ENCODE peak calls at places on chromosomes 1 and 21, in six cellular contexts. One of them, this sample, is unnamed.

GRCh38 chr1:51558375-51558924 is 39.4 kb upstream of the EPS15 start:
- DNase-seq in H1: no peak
- DNase-seq in K562: no peak
- DNase-seq in HepG2: no peak
- DNase-seq in HCT116: no peak
- DNase-seq in GM12878: no peak
- DNase-seq in this sample: no peak

GRCh38 chr1:193794239-193794638 is 607.8 kb upstream of the B3GALT2 start:
- DNase-seq in H1: no peak
- DNase-seq in HepG2: no peak
- DNase-seq in K562: no peak
- DNase-seq in GM12878: no peak
- DNase-seq in HCT116: no peak
- DNase-seq in this sample: no peak

GRCh38 chr1:239814306-239814881 is 277.3 kb upstream of the FMN2 start:
- DNase-seq in K562: no peak
- DNase-seq in GM12878: no peak
- DNase-seq in HCT116: no peak
- DNase-seq in HepG2: peak; percentile 2
- DNase-seq in H1: no peak
- DNase-seq in this sample: peak; percentile 77

GRCh38 chr1:81144240-81144639 is 656.5 kb upstream of the ADGRL2 start:
- DNase-seq in HepG2: no peak
- DNase-seq in GM12878: no peak
- DNase-seq in HCT116: no peak
- DNase-seq in K562: no peak
- DNase-seq in H1: no peak
- DNase-seq in this sample: peak; percentile 13

GRCh38 chr1:234570741-234571140 is 39.2 kb downstream of the IRF2BP2 start:
- DNase-seq in HepG2: no peak
- DNase-seq in GM12878: no peak
- DNase-seq in K562: no peak
- DNase-seq in HCT116: no peak
- DNase-seq in H1: no peak
- DNase-seq in this sample: no peak

GRCh38 chr1:7568053-7568452 is 203.0 kb upstream of the VAMP3 start:
- DNase-seq in K562: no peak
- DNase-seq in HepG2: no peak
- DNase-seq in HCT116: no peak
- DNase-seq in GM12878: no peak
- DNase-seq in H1: no peak
- DNase-seq in this sample: no peak

GRCh38 chr1:112935474-112936289 is 20.3 kb downstream of the SLC16A1 start:
- DNase-seq in H1: no peak
- DNase-seq in K562: no peak
- DNase-seq in HepG2: no peak
- DNase-seq in GM12878: no peak
- DNase-seq in HCT116: peak; percentile 26
- DNase-seq in this sample: no peak

GRCh38 chr21:40155563-40155962 is 288.3 kb downstream of the PCP4 start:
- DNase-seq in HepG2: no peak
- DNase-seq in GM12878: no peak
- DNase-seq in H1: no peak
- DNase-seq in HCT116: no peak
- DNase-seq in K562: no peak
- DNase-seq in this sample: no peak

GRCh38 chr1:63663301-63663700 is 70.1 kb downstream of the PGM1 start:
- DNase-seq in HepG2: no peak
- DNase-seq in HCT116: peak; percentile 19
- DNase-seq in H1: no peak
- DNase-seq in K562: no peak
- DNase-seq in GM12878: no peak
- DNase-seq in this sample: no peak

GRCh38 chr1:63635681-63636080 is 42.5 kb downstream of the PGM1 start:
- DNase-seq in HCT116: no peak
- DNase-seq in GM12878: no peak
- DNase-seq in HepG2: no peak
- DNase-seq in K562: no peak
- DNase-seq in H1: no peak
- DNase-seq in this sample: no peak

GRCh38 chr1:183987593-183988318 is 49.8 kb downstream of the COLGALT2 start:
- DNase-seq in HepG2: no peak
- DNase-seq in HCT116: no peak
- DNase-seq in GM12878: no peak
- DNase-seq in K562: no peak
- DNase-seq in H1: no peak
- DNase-seq in this sample: no peak

GRCh38 chr1:223244366-223245103 is 101.5 kb upstream of the TLR5 start:
- DNase-seq in HepG2: no peak
- DNase-seq in K562: peak; percentile 34
- DNase-seq in H1: peak; percentile 24
- DNase-seq in HCT116: no peak
- DNase-seq in GM12878: peak; percentile 30
- DNase-seq in this sample: no peak

GRCh38 chr1:87084247-87084836 is 169.9 kb downstream of the HS2ST1 start:
- DNase-seq in H1: no peak
- DNase-seq in GM12878: no peak
- DNase-seq in HCT116: peak; percentile 6
- DNase-seq in HepG2: peak; percentile 4
- DNase-seq in K562: no peak
- DNase-seq in this sample: no peak

DNA sequence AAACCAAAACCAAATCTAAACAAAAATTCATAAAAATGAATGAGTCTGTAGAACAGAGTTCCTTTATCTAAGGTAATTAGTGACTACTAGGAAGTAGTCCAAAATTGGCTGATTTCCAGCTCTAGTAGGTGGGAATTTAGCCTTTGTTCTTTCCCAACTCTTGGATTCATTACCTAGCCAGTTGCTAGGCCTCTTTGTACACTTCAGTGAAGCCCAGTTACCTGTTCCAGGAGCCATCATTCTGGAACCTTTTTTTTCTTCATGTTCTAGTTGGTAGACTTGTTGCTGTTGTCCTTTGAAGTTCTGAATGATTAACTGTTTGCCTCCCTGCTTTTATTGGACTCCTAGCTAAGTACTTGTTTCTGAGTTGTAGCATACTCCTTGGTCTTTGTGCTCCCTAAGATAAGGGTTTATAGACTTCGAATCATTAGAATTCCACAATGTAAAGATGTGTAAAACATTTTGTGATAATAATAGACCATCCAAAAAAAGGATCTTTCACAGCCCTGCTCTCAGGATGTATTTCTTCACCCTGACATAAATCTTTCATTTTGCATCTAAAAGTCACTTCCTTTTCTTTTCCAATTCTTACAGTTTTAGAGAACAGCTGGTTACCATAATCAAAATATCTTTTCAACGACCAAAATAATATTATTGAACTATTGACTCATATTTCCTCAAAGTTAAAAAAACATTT is 9.8 kb downstream of the PLA2G4A start:
- DNase-seq in H1: no peak
- DNase-seq in HepG2: no peak
- DNase-seq in K562: no peak
- DNase-seq in GM12878: no peak
- DNase-seq in HCT116: peak; percentile 3
- DNase-seq in this sample: no peak
- TF ChIP-seq ZNF274 in H1: no peak
- TF ChIP-seq ZNF274 in HepG2: no peak
- TF ChIP-seq ZNF274 in K562: no peak
- TF ChIP-seq ZNF274 in GM12878: no peak
- TF ChIP-seq ZNF274 in HCT116: no peak
- TF ChIP-seq ZNF274 in this sample: no peak

GRCh38 chr1:14871569-14871968 is 273.1 kb downstream of the KAZN start:
- DNase-seq in K562: no peak
- DNase-seq in HCT116: no peak
- DNase-seq in H1: no peak
- DNase-seq in HepG2: no peak
- DNase-seq in GM12878: no peak
- DNase-seq in this sample: no peak
- H3K4me3 ChIP-seq in K562: no peak overlapping the region
- H3K4me3 ChIP-seq in HCT116: no peak overlapping the region
- H3K4me3 ChIP-seq in H1: no peak overlapping the region
- H3K4me3 ChIP-seq in HepG2: no peak overlapping the region
- H3K4me3 ChIP-seq in GM12878: no peak overlapping the region
- H3K4me3 ChIP-seq in this sample: no peak overlapping the region

DNA sequence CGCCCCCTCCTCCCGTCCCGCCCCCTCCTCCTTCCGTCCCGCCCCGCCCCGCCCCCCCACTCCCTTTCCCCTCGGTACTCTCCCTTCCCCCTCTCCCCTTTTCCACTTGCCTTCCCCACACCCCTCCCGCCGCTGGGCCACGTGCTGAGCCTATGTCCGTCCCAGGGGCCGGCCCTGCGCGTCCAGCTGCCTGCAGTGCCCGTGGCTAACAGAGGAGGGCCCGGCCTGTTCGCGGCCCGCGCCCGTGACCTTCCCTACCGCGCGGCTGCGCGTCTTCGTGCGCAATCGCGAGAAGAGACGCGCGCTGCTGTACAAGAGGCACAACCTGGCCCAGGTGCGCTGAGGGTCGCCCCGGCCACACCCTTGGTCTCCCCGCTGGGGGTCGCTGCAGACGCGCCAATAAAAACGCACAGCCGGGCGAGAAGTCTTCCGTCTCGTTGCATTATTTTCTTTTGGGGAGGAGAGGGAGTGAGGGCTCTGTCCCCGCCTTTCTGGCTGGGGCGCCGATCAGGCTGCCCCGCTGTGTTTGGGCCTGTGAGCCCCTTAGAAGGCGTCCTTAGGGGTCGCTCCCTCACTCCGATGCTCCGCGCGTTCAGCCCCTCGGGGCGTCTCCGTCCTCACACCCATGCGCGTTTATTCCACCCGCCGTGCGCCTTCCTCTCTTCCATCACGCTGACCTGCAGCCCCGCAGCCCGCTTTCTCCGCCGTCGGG is 28.0 kb downstream of the TRIM11 start:
- DNase-seq in K562: peak; percentile 87
- DNase-seq in HepG2: no peak
- DNase-seq in H1: peak; percentile 95
- DNase-seq in GM12878: no peak
- DNase-seq in HCT116: peak; percentile 56
- DNase-seq in this sample: peak; percentile 83
- TF ChIP-seq ZNF274 in K562: no peak
- TF ChIP-seq ZNF274 in HepG2: no peak
- TF ChIP-seq ZNF274 in H1: no peak
- TF ChIP-seq ZNF274 in GM12878: no peak
- TF ChIP-seq ZNF274 in HCT116: no peak
- TF ChIP-seq ZNF274 in this sample: no peak

GRCh38 chr1:55970711-55971110 is 608.7 kb downstream of the PLPP3 start:
- DNase-seq in HepG2: no peak
- DNase-seq in H1: no peak
- DNase-seq in GM12878: no peak
- DNase-seq in HCT116: no peak
- DNase-seq in K562: no peak
- DNase-seq in this sample: no peak
- H3K4me3 ChIP-seq in HepG2: no peak overlapping the region
- H3K4me3 ChIP-seq in H1: no peak overlapping the region
- H3K4me3 ChIP-seq in GM12878: no peak overlapping the region
- H3K4me3 ChIP-seq in HCT116: no peak overlapping the region
- H3K4me3 ChIP-seq in K562: no peak overlapping the region
- H3K4me3 ChIP-seq in this sample: no peak overlapping the region

GRCh38 chr1:182889997-182890396 is 50.9 kb downstream of the DHX9 start:
- DNase-seq in GM12878: no peak
- DNase-seq in HCT116: no peak
- DNase-seq in HepG2: no peak
- DNase-seq in K562: no peak
- DNase-seq in H1: no peak
- DNase-seq in this sample: no peak
- TF ChIP-seq ZNF274 in GM12878: no peak
- TF ChIP-seq ZNF274 in HCT116: no peak
- TF ChIP-seq ZNF274 in HepG2: no peak
- TF ChIP-seq ZNF274 in K562: no peak
- TF ChIP-seq ZNF274 in H1: no peak
- TF ChIP-seq ZNF274 in this sample: no peak

This sample was measured in NT2/D1.